ENCODE peak calls at places on chromosomes 3 and 15, in nine cellular contexts. R, T, S, H, P, I, J, Y and D are unnamed samples. For H3K4me1 and H3K36me3, the result is how much of the 10 kb centered on the place peaks cover.

GRCh38 chr3:188712257-188712924 is 459.4 kb upstream of the TPRG1 start:
- DNase-seq in P (no peak), H (peak), S (no peak), I (peak), J (no peak), R (no peak), Y (no peak), T (peak), D (no peak)

GRCh38 chr3:28617821-28618220 is 269.2 kb upstream of the AZI2 start:
- DNase-seq in Y (no peak), P (no peak), S (no peak), T (no peak), J (no peak), R (no peak), H (no peak), I (no peak), D (no peak)

GRCh38 chr3:151011427-151011826 is 38.9 kb upstream of the CLRN1 start:
- DNase-seq in R (no peak), T (peak), P (no peak), J (no peak), H (no peak), I (no peak), Y (no peak), S (no peak), D (no peak)

GRCh38 chr3:98013428-98014349 is 21.4 kb downstream of the GABRR3 start:
- DNase-seq in Y (no peak), T (no peak), P (no peak), J (no peak), R (no peak), I (no peak), H (no peak), S (no peak), D (no peak)

GRCh38 chr3:141336672-141337522 is 31.4 kb upstream of the ZBTB38 start:
- DNase-seq in H (peak), S (peak), Y (no peak), I (no peak), P (no peak), J (peak), T (no peak), R (no peak), D (no peak)

GRCh38 chr15:70140031-70140542 is 42.4 kb upstream of the TLE3 start:
- DNase-seq in P (no peak), S (no peak), I (no peak), J (no peak), R (no peak), H (no peak), Y (no peak), T (no peak), D (no peak)

GRCh38 chr15:72272213-72272996 is at the start of gene PARP6:
- DNase-seq in S (peak), J (peak), T (peak), H (no peak), Y (peak), P (peak), I (peak), R (peak), D (peak)

GRCh38 chr3:43144811-43145490 is 39.1 kb upstream of the POMGNT2 start:
- DNase-seq in P (no peak), H (no peak), T (peak), R (no peak), I (no peak), Y (no peak), S (peak), J (no peak), D (no peak)

GRCh38 chr3:72646263-72646662 is 202.0 kb downstream of the SHQ1 start:
- DNase-seq in Y (no peak), S (no peak), R (no peak), I (no peak), J (no peak), P (no peak), H (no peak), T (no peak), D (no peak)

GRCh38 chr3:24254649-24255048 is 240.0 kb downstream of the THRB start:
- DNase-seq in J (no peak), P (no peak), T (no peak), Y (no peak), S (no peak), I (no peak), R (no peak), H (no peak), D (no peak)

GRCh38 chr3:89957461-89957860 is 850.0 kb downstream of the EPHA3 start:
- DNase-seq in J (no peak), Y (no peak), H (no peak), S (no peak), R (no peak), I (no peak), T (no peak), P (no peak), D (no peak)

GRCh38 chr15:57003418-57003817 is 85.0 kb downstream of the TCF12 start:
- DNase-seq in J (no peak), T (peak), I (no peak), P (no peak), Y (no peak), S (no peak), R (no peak), H (no peak), D (no peak)

GRCh38 chr3:194058189-194058571 is 77.8 kb upstream of the HES1 start:
- DNase-seq in P (peak), J (no peak), I (peak), S (peak), R (peak), T (peak), Y (no peak), H (peak), D (peak)

GRCh38 chr3:5798809-5799208 is 611.3 kb downstream of the EDEM1 start:
- DNase-seq in T (no peak), Y (no peak), J (no peak), P (no peak), R (no peak), I (no peak), H (no peak), S (no peak), D (no peak)

GRCh38 chr15:81723758-81724157 is 322.1 kb downstream of the MEX3B start:
- DNase-seq in S (no peak), T (no peak), R (no peak), Y (no peak), P (no peak), H (no peak), J (no peak), I (no peak), D (no peak)

DNA sequence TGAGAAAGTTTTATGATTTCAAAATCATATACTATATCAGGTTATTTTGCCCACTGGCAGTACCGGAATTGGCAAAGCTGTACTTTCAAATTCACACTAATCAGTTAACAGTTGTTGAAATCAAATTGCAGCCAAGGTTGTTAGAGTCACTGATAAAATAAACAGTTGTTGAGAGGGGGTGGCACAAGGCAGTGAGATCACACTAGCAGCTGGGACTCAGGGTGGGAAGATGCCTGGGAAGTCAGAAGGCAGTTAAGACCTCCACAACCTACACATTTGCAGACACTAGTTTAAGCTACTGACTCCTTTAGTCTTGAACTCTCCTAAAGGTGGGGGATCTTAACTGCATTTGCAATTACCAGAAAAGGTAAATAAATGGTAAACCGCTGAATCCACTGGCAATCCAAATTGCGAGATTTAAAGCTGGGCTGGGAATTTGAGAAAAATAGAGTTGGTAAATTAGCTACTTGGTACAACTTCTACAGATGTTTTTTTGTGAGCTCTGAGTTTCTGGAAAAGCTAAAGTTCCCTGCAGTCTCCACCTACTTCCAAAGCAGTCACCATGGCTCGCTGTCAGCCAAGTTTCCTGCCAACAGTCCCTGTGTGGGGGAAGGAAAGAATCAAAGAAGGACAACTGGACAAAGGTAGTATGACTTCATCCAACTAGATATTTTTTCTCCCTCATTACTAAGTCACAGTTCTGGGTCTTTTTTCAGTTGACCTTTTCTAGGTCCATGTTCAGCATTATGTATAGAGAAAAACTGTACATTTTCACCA is 105.7 kb downstream of the ZNF385D start:
- DNase-seq in H (no peak), R (no peak), P (peak), T (peak), Y (no peak), S (no peak), I (no peak), J (no peak), D (peak)
- TF ChIP-seq POLR2AphosphoS5 in H (no peak), R (no peak), P (no peak), T (no peak), Y (no peak), S (no peak), I (no peak), J (no peak), D (no peak)

DNA sequence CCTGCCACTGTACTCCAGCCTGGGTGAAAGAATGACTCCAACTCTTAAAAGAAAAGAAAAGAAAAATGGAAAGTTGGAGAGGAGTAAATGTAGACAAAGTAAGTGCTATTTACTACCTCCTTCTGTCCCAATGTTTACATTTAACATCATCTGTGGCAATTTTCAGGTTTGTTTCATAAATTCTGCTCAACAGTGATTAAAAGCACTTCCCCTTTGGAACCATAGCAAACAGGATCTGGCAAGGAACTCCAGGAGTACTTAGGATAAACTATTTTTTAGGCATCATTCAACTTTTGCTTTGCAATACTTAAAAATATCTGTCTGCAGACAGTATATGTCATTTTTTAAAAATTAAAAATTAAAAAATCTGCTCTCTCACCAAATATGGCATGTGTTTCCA is 5.5 kb upstream of the CX3CR1 start:
- DNase-seq in P (no peak), J (no peak), H (no peak), Y (no peak), T (no peak), R (no peak), S (no peak), I (no peak), D (no peak)
- H3K4me1 ChIP-seq in P (under half), J (under half), H (under half), Y (under half), T (under half), R (under half), S (under half), I (under half), D (under half)

DNA sequence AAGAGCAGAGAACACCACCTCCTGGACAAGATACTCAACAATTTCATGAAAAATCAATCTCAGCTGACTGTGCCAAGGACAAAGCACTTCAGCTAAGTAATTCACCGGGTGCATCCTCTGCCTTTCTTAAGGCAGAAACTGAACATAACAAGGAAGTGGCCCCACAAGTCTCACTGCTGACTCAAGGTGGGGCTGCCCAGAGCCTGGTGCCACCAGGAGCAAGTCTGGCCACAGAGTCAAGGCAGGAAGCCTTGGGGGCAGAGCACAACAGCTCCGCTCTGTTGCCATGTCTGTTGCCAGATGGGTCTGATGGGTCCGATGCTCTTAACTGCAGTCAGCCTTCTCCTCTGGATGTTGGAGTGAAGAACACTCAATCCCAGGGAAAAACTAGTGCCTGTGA is 200.5 kb downstream of the AKAP13 start:
- DNase-seq in I (peak), H (no peak), Y (no peak), R (no peak), T (no peak), J (no peak), P (no peak), S (no peak), D (peak)
- H3K36me3 ChIP-seq in I (under half), H (under half), Y (under half), R (under half), T (under half), J (under half), P (under half), S (under half), D (under half)

DNA sequence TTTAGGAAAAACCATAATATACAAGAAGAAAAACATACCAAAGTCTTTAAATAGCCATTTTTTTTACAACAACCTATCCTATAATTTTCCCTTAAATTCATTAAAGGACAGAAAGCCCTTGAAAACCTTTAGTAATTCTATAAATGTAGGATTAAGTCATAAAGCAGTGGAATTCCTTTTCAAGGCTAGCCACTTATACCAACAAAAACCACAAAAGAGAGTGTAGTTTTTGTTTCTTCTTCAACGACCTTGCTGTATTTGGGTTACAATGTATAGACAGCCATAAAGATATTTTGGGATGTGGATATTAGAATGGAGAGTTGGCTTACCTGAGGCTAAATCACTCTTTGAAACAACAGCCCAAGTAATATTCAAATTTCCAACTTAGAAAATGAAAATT is 296.6 kb upstream of the CDIN1 start:
- DNase-seq in S (no peak), R (no peak), T (no peak), J (no peak), H (no peak), P (no peak), Y (no peak), I (no peak), D (no peak)
- TF ChIP-seq POLR2AphosphoS5 in S (no peak), R (no peak), T (no peak), J (no peak), H (no peak), P (no peak), Y (no peak), I (no peak), D (no peak)